ENCODE peak calls at places on chromosome 2, in nine cellular contexts. S, O, T, Y, M, H, D, X and U are unnamed samples.

GRCh38 chr2:227761734-227762476 is 16.2 kb downstream of the SCYGR8 start:
- DNase-seq in T (no peak), D (peak; percentile 12), H (no peak), S (peak; percentile 58), O (no peak), X (no peak), M (no peak), Y (no peak), U (no peak)

GRCh38 chr2:79910643-79911042 is 393.9 kb downstream of the LRRTM1 start:
- DNase-seq in O (no peak), T (no peak), Y (no peak), M (no peak), H (no peak), X (no peak), S (no peak), D (no peak), U (no peak)

GRCh38 chr2:241772063-241772499 is 4.5 kb upstream of the GAL3ST2 start:
- DNase-seq in Y (no peak), T (no peak), X (no peak), H (no peak), S (no peak), O (no peak), M (peak; percentile 12), D (no peak), U (peak; percentile 50)

GRCh38 chr2:241109210-241110088 is 7.4 kb upstream of the MTERF4 start:
- DNase-seq in H (no peak), S (no peak), O (no peak), M (no peak), X (no peak), T (no peak), D (no peak), Y (no peak), U (no peak)

GRCh38 chr2:160440888-160441287 is 52.7 kb downstream of the RBMS1 start:
- DNase-seq in Y (no peak), T (no peak), S (no peak), X (no peak), D (peak; percentile 52), M (no peak), H (no peak), O (no peak), U (no peak)

GRCh38 chr2:112604952-112605351 is 20.5 kb downstream of the CHCHD5 start:
- DNase-seq in S (no peak), Y (no peak), X (no peak), O (no peak), T (no peak), D (no peak), H (no peak), M (no peak), U (no peak)

GRCh38 chr2:2875831-2876230 is 501.8 kb downstream of the EIPR1 start:
- DNase-seq in S (no peak), X (no peak), M (no peak), O (no peak), Y (no peak), T (no peak), H (no peak), D (no peak), U (no peak)

GRCh38 chr2:148483675-148484074 is 160.9 kb upstream of the EPC2 start:
- DNase-seq in O (peak; percentile 15), S (no peak), H (no peak), Y (no peak), M (no peak), D (no peak), X (no peak), T (no peak), U (no peak)

GRCh38 chr2:96553176-96553956 is 16.8 kb downstream of the ARID5A start:
- DNase-seq in S (no peak), H (no peak), O (no peak), M (no peak), X (no peak), T (no peak), Y (no peak), D (no peak), U (peak; percentile 33)

GRCh38 chr2:39301352-39301751 is 57.6 kb upstream of the CDKL4 start:
- DNase-seq in O (no peak), H (no peak), D (no peak), T (no peak), S (no peak), M (no peak), X (no peak), Y (no peak), U (no peak)
- H3K4me1 ChIP-seq in O (no peaks in the 10 kb centered on the region), H (no peaks in the 10 kb centered on the region), D (peaks cover 12% of the 10 kb centered on the region), T (no peaks in the 10 kb centered on the region), S (no peaks in the 10 kb centered on the region), M (no peaks in the 10 kb centered on the region), X (no peaks in the 10 kb centered on the region), Y (no peaks in the 10 kb centered on the region), U (no peaks in the 10 kb centered on the region)

GRCh38 chr2:65383571-65384488 is 48.6 kb downstream of the SPRED2 start:
- DNase-seq in M (no peak), D (no peak), H (peak; percentile 43), S (no peak), X (no peak), T (no peak), Y (no peak), O (peak; percentile 41), U (no peak)
- H3K4me1 ChIP-seq in M (peaks cover 18% of the 10 kb centered on the region), D (peaks cover 46% of the 10 kb centered on the region), H (peaks cover 63% of the 10 kb centered on the region), S (peaks cover 30% of the 10 kb centered on the region), X (peaks cover 86% of the 10 kb centered on the region), T (peaks cover 93% of the 10 kb centered on the region), Y (peaks cover 28% of the 10 kb centered on the region), O (peaks cover 27% of the 10 kb centered on the region), U (peaks cover 22% of the 10 kb centered on the region)

GRCh38 chr2:62792408-62792807 is 86.9 kb downstream of the EHBP1 start:
- DNase-seq in X (no peak), H (no peak), S (no peak), D (no peak), M (no peak), O (no peak), Y (no peak), T (no peak), U (no peak)

GRCh38 chr2:62795341-62795740 is 89.8 kb downstream of the EHBP1 start:
- DNase-seq in Y (no peak), H (no peak), D (no peak), M (no peak), X (no peak), T (no peak), S (no peak), O (no peak), U (no peak)

GRCh38 chr2:62794791-62795190 is 89.3 kb downstream of the EHBP1 start:
- DNase-seq in T (no peak), D (peak; percentile 67), O (peak; percentile 67), X (no peak), S (no peak), M (no peak), Y (no peak), H (no peak), U (no peak)

GRCh38 chr2:62789918-62790317 is 84.4 kb downstream of the EHBP1 start:
- DNase-seq in O (no peak), M (no peak), H (no peak), S (no peak), Y (no peak), T (no peak), D (no peak), X (no peak), U (no peak)

DNA sequence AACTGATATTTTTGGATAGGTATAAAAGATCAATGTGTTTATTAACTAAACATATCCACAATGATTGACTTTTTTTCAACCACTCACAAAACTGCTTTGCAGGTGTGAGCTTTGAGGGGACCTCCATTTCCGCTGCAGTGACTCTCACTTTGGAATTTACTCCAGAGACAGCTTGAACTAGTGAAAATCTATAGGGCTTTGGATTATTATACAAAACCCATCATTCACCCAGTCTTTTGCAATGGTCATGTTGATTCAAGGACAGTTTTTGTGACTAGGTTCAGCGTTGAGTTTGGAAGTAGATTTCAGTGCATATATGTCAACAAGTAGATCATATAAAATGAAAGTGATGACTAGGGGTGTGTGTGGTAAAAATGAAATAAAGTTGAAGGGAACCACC is 87.7 kb downstream of the EHBP1 start:
- DNase-seq in S (no peak), M (no peak), Y (no peak), D (no peak), O (no peak), H (no peak), X (no peak), T (no peak), U (no peak)
- H3K4me1 ChIP-seq in S (no peaks in the 10 kb centered on the region), M (peaks cover 3% of the 10 kb centered on the region), Y (peaks cover 21% of the 10 kb centered on the region), D (peaks cover 33% of the 10 kb centered on the region), O (no peaks in the 10 kb centered on the region), H (peaks cover 13% of the 10 kb centered on the region), X (peaks cover 37% of the 10 kb centered on the region), T (peaks cover 66% of the 10 kb centered on the region), U (no peaks in the 10 kb centered on the region)

DNA sequence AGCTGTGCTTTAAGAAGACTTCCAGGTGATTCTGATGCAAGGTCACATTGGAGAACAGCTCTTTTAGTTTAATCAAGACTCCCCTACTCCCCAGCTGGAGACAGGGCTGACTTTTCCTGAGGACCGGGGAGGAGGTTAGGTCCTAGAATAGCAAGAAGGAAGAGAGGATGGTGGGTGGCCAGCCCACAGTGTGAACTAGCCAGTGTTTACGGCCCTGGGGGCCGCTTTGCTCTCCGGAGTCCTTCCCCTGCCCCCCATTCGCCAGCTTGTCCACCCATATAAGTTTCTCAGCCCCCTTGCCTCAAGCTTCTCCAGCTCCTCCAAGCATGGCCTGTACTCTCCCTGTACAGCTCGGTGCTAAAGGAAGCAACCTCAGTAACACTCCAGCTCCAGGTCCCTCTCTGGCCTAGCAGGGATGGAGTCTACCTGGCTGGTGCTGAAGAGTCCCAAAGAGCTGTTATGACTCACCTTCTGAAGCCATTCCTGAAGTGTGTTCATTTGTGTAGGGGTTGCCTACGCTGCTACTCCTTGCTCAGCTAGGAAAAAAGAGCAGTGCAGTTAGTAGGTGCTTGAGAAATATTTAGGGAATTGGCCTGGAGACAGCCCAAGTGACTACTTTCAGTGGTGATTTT is 7.9 kb downstream of the INPP4A start:
- DNase-seq in M (no peak), H (no peak), T (no peak), X (no peak), D (no peak), S (no peak), Y (no peak), O (no peak), U (no peak)
- H3K4me1 ChIP-seq in M (peaks cover 10% of the 10 kb centered on the region), H (peaks cover 29% of the 10 kb centered on the region), T (peaks cover 3% of the 10 kb centered on the region), X (peaks cover 23% of the 10 kb centered on the region), D (peaks cover 12% of the 10 kb centered on the region), S (peaks cover 9% of the 10 kb centered on the region), Y (peaks cover 13% of the 10 kb centered on the region), O (peaks cover 9% of the 10 kb centered on the region), U (no peaks in the 10 kb centered on the region)

GRCh38 chr2:154433010-154433409 is 265.5 kb upstream of the KCNJ3 start:
- DNase-seq in S (no peak), H (no peak), M (no peak), Y (no peak), X (no peak), T (no peak), D (no peak), O (no peak), U (no peak)
- H3K4me1 ChIP-seq in S (no peaks in the 10 kb centered on the region), H (no peaks in the 10 kb centered on the region), M (no peaks in the 10 kb centered on the region), Y (no peaks in the 10 kb centered on the region), X (no peaks in the 10 kb centered on the region), T (no peaks in the 10 kb centered on the region), D (no peaks in the 10 kb centered on the region), O (no peaks in the 10 kb centered on the region), U (no peaks in the 10 kb centered on the region)